ENCODE peak calls at places on chromosomes 6 and 20, in ten cellular contexts. O, L, J, G, A, F, N, Y, T and Z are unnamed samples.

GRCh38 chr6:34237722-34238506 is 1.2 kb downstream of the HMGA1 start:
- DNase-seq in A (peak), G (no peak), J (peak), Y (peak), N (peak), F (no peak), L (peak), T (peak), O (no peak), Z (no peak)

GRCh38 chr6:15399651-15400470 is 154.0 kb downstream of the JARID2 start:
- DNase-seq in L (peak), N (no peak), Y (peak), O (peak), A (no peak), G (peak), T (no peak), F (peak), J (peak), Z (peak)

GRCh38 chr6:133502451-133503259 is 261.5 kb downstream of the EYA4 start:
- DNase-seq in O (peak), N (no peak), F (peak), A (no peak), L (no peak), T (no peak), Y (no peak), G (peak), J (peak), Z (no peak)

GRCh38 chr6:156695747-156696146 is 81.4 kb upstream of the ARID1B start:
- DNase-seq in F (no peak), N (no peak), L (no peak), O (no peak), J (no peak), T (no peak), A (no peak), Y (no peak), G (no peak), Z (no peak)

GRCh38 chr6:95203153-95203754 is 374.1 kb upstream of the MANEA start:
- DNase-seq in J (peak), N (no peak), G (peak), F (peak), T (peak), Y (no peak), O (no peak), L (no peak), A (peak), Z (peak)

GRCh38 chr6:12359051-12359450 is 68.9 kb downstream of the EDN1 start:
- DNase-seq in J (no peak), T (no peak), F (no peak), Y (no peak), N (no peak), O (no peak), G (no peak), L (no peak), A (no peak), Z (no peak)

GRCh38 chr6:139194740-139195139 is 59.9 kb downstream of the HECA start:
- DNase-seq in J (no peak), O (peak), Y (no peak), F (no peak), N (no peak), T (no peak), A (no peak), G (no peak), L (no peak), Z (no peak)

GRCh38 chr20:63531686-63532448 is 5.3 kb downstream of the PTK6 start:
- DNase-seq in A (no peak), Y (no peak), G (no peak), T (peak), J (no peak), N (no peak), L (no peak), F (no peak), O (no peak), Z (no peak)

GRCh38 chr6:66896415-66896814 is 1189.4 kb upstream of the EYS start:
- DNase-seq in A (no peak), Y (no peak), F (peak), G (no peak), T (no peak), N (no peak), J (no peak), O (no peak), L (no peak), Z (no peak)

GRCh38 chr6:7172605-7173185 is 64.9 kb downstream of the RREB1 start:
- DNase-seq in G (no peak), Y (no peak), A (no peak), L (no peak), T (no peak), N (no peak), F (peak), J (peak), O (peak), Z (no peak)

GRCh38 chr6:153965996-153966395 is 73.0 kb upstream of the OPRM1 start:
- DNase-seq in F (peak), O (no peak), T (no peak), A (no peak), G (no peak), J (peak), Y (no peak), N (no peak), L (no peak), Z (no peak)

GRCh38 chr6:153959281-153959680 is 79.8 kb upstream of the OPRM1 start:
- DNase-seq in J (peak), A (no peak), N (no peak), L (no peak), F (no peak), O (no peak), Y (no peak), G (no peak), T (no peak), Z (no peak)

GRCh38 chr6:153962548-153962947 is 76.5 kb upstream of the OPRM1 start:
- DNase-seq in Y (no peak), N (no peak), T (no peak), F (no peak), A (no peak), O (no peak), L (no peak), J (no peak), G (no peak), Z (no peak)

GRCh38 chr6:153960741-153961140 is 78.3 kb upstream of the OPRM1 start:
- DNase-seq in G (no peak), F (no peak), J (no peak), O (no peak), T (no peak), L (no peak), A (no peak), N (no peak), Y (no peak), Z (no peak)

DNA sequence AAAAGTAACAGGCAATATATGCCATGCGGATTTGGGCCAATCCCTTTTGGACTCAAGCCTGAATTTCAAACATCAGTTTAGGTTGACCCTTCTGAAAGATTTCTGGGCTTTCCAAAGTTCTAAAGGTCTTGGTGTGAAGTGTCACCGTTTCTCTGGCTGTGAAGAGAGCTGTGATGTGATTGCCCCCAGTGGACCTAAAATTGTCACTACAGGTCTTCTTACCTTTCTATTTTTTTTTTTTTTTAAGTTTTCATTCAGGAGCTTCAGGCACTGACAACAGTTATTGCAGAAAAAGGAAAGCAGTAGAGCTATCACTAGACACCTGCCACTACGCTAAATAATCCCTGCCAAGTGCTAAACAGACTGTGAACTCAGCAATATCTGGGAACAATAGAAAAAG is 75.7 kb upstream of the OPRM1 start:
- DNase-seq in A (no peak), T (no peak), N (no peak), G (no peak), J (no peak), L (no peak), F (no peak), O (no peak), Y (no peak), Z (no peak)
- TF ChIP-seq CTCF in A (no peak), T (no peak), N (no peak), G (no peak), J (no peak), L (no peak), F (no peak), O (no peak), Y (no peak), Z (no peak)

DNA sequence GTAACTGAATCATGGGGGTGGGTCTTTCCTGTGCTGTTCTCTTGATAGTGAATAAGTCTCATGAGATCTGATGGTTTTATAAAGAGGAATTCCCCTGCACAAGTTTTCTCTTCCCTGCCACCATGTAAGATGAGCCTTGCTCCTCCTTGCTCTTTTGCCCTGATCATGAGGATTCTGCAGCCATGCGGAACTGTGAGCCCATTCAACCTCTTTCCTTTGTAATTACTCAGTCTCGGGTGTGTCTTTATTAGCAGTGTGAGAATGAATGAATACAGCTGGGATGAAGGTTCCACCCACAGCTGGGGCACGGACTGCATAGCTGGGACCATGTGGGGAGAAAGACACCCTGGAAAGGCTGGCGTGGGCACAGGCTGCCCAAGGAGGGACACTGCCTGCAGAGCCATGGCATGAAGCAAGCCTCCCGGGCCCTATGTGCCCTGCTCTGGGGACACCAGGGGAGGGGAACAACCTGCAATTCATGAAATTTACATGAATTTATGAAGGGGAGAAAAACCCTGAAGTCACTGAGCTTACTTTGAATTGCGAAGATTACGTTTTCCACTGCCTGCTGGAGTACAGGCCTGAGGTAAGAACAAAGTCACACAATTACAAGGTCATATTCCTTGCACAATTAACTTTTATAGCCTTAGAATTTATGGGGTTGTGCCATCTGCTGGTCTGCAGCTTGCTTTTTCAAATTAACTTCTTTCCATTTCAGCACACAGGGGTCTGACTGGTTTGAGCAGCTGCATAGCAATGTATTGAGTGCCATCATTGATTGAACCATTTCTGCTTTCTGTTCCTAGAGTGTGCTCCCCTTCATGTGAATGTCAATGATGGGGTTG is 46.2 kb downstream of the SLC22A1 start:
- DNase-seq in T (no peak), Y (no peak), A (no peak), G (no peak), O (no peak), F (no peak), L (no peak), J (no peak), N (no peak), Z (no peak)
- TF ChIP-seq CTCF in T (no peak), Y (no peak), A (no peak), G (no peak), O (no peak), F (no peak), L (no peak), J (no peak), N (no peak), Z (no peak)

GRCh38 chr6:155351273-155352129 is 37.2 kb upstream of the TFB1M start:
- DNase-seq in O (no peak), F (no peak), A (peak), T (no peak), J (no peak), N (no peak), L (no peak), Y (no peak), G (no peak), Z (no peak)

GRCh38 chr6:155349956-155350355 is 35.7 kb upstream of the TFB1M start:
- DNase-seq in T (no peak), O (no peak), J (no peak), A (no peak), G (no peak), F (no peak), N (no peak), Y (no peak), L (no peak), Z (no peak)

GRCh38 chr6:155347800-155348199 is 33.5 kb upstream of the TFB1M start:
- DNase-seq in L (no peak), G (no peak), T (no peak), Y (no peak), O (no peak), N (no peak), A (no peak), F (no peak), J (no peak), Z (no peak)

GRCh38 chr6:155346957-155347356 is 32.7 kb upstream of the TFB1M start:
- DNase-seq in G (no peak), J (no peak), O (no peak), N (no peak), Y (no peak), A (no peak), T (no peak), F (no peak), L (no peak), Z (no peak)

DNA sequence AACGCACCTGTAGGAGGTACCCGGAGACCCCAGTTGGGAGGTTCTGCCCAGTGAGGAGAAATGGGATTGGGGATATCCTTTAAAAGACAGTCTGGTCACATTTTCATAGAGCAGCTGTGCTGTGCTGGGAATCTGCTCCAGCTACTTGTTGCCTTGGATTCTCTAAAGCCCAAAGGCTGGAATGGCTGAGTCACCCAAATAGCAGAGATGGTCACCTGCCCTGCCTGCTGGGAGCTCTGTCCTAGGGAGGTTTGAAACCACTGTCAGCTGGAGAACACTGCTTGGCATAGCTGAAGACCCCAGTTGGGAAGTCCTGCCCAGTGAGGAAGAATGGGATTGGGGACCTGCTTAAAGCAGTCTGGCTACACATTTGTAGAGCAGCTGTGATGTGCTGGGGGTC is 34.8 kb upstream of the TFB1M start:
- DNase-seq in J (no peak), O (peak), T (no peak), N (no peak), F (peak), L (no peak), Y (no peak), A (no peak), G (peak), Z (no peak)
- TF ChIP-seq CTCF in J (no peak), O (no peak), T (no peak), N (no peak), F (no peak), L (no peak), Y (no peak), A (no peak), G (no peak), Z (no peak)

GRCh38 chr6:93417421-93417996 is 1.9 kb downstream of the EPHA7 start:
- DNase-seq in A (peak), O (no peak), N (no peak), F (peak), Y (peak), G (no peak), T (no peak), J (peak), L (no peak), Z (no peak)
- TF ChIP-seq CTCF in A (no peak), O (no peak), N (no peak), F (peak), Y (no peak), G (no peak), T (no peak), J (peak), L (peak), Z (no peak)